ENCODE peak calls at places on chromosomes 1 and 21, in six cellular contexts. T, C, B, E, R and K are unnamed samples.

GRCh38 chr21:44710756-44711326 is 531 bp downstream of the TSPEAR start:
- DNase-seq in T (no peak), C (no peak), B (peak), E (no peak), R (no peak), K (peak)

GRCh38 chr1:114154963-114155322 is 1.3 kb upstream of the SYT6 start:
- DNase-seq in T (no peak), C (no peak), B (peak), E (no peak), R (no peak), K (peak)

GRCh38 chr1:28518745-28519341 is 13.0 kb downstream of the RCC1 start:
- DNase-seq in T (no peak), C (peak), B (no peak), E (no peak), R (no peak), K (peak)

GRCh38 chr1:15617874-15618684 is 821 bp downstream of the DDI2 start:
- DNase-seq in T (peak), C (peak), B (peak), E (no peak), R (no peak), K (peak)

GRCh38 chr21:25961042-25961441 is 209.5 kb downstream of the APP start:
- DNase-seq in T (no peak), C (no peak), B (peak), E (no peak), R (no peak), K (peak)

GRCh38 chr1:109667452-109668122 is at the start of gene GSTM2:
- DNase-seq in T (peak), C (peak), B (peak), E (no peak), R (peak), K (peak)

GRCh38 chr1:151716771-151717631 is at the start of gene CELF3:
- DNase-seq in T (no peak), C (no peak), B (peak), E (no peak), R (no peak), K (peak)

GRCh38 chr1:117077267-117077666 is 17.1 kb downstream of the TTF2 start:
- DNase-seq in T (no peak), C (peak), B (no peak), E (peak), R (no peak), K (no peak)

GRCh38 chr21:25501448-25501847 is 105.8 kb downstream of the MRPL39 start:
- DNase-seq in T (no peak), C (peak), B (no peak), E (no peak), R (no peak), K (no peak)

GRCh38 chr1:148333875-148334338 is 149.2 kb downstream of the PPIAL4G start:
- DNase-seq in T (no peak), C (no peak), B (no peak), E (no peak), R (no peak), K (no peak)

GRCh38 chr1:246104927-246105326 is 402.2 kb downstream of the SMYD3 start:
- DNase-seq in T (no peak), C (no peak), B (no peak), E (no peak), R (no peak), K (no peak)

GRCh38 chr1:226549937-226550670 is 1.5 kb downstream of the STUM start:
- DNase-seq in T (no peak), C (peak), B (peak), E (no peak), R (no peak), K (peak)

GRCh38 chr1:238738942-238739341 is 647.4 kb upstream of the CHRM3 start:
- DNase-seq in T (no peak), C (no peak), B (no peak), E (peak), R (no peak), K (no peak)

GRCh38 chr1:183470147-183470960 is 1.9 kb upstream of the SMG7 start:
- DNase-seq in T (peak), C (peak), B (peak), E (peak), R (peak), K (peak)

GRCh38 chr1:121546830-121547680 is 362.3 kb downstream of the SRGAP2C start:
- DNase-seq in T (no peak), C (no peak), B (no peak), E (peak), R (no peak), K (no peak)

GRCh38 chr1:87612966-87613365 is 284.3 kb downstream of the LMO4 start:
- DNase-seq in T (no peak), C (no peak), B (no peak), E (no peak), R (no peak), K (no peak)

GRCh38 chr1:22745675-22746585 is 35.3 kb downstream of the EPHB2 start:
- DNase-seq in T (no peak), C (no peak), B (no peak), E (no peak), R (no peak), K (no peak)

GRCh38 chr1:12065872-12066271 is 2.8 kb downstream of the TNFRSF8 start:
- DNase-seq in T (no peak), C (no peak), B (no peak), E (no peak), R (no peak), K (no peak)

GRCh38 chr21:17460094-17460493 is 52.7 kb upstream of the CXADR start:
- DNase-seq in T (no peak), C (no peak), B (no peak), E (no peak), R (no peak), K (no peak)

GRCh38 chr1:167332503-167332902 is 111.8 kb downstream of the POU2F1 start:
- DNase-seq in T (no peak), C (no peak), B (no peak), E (no peak), R (no peak), K (no peak)

GRCh38 chr21:31180256-31181088 is 142.2 kb upstream of the KRTAP19-8 start:
- DNase-seq in T (no peak), C (no peak), B (no peak), E (no peak), R (no peak), K (no peak)

GRCh38 chr1:164702664-164703063 is 143.7 kb downstream of the PBX1 start:
- DNase-seq in T (no peak), C (no peak), B (no peak), E (no peak), R (no peak), K (no peak)

GRCh38 chr1:46183119-46183842 is 7.0 kb upstream of the P3R3URF start:
- DNase-seq in T (no peak), C (no peak), B (peak), E (peak), R (no peak), K (peak)

GRCh38 chr1:163171826-163172225 is 30.9 kb downstream of the RGS5 start:
- DNase-seq in T (no peak), C (no peak), B (no peak), E (no peak), R (no peak), K (no peak)

GRCh38 chr1:147627435-147628110 is 42.8 kb downstream of the ACP6 start:
- DNase-seq in T (peak), C (peak), B (peak), E (peak), R (no peak), K (peak)

GRCh38 chr1:54287821-54288220 is 87.9 kb downstream of the MRPL37 start:
- DNase-seq in T (no peak), C (no peak), B (no peak), E (no peak), R (no peak), K (no peak)

GRCh38 chr1:8721681-8722324 is 95.6 kb downstream of the RERE start:
- DNase-seq in T (no peak), C (no peak), B (no peak), E (no peak), R (no peak), K (no peak)

GRCh38 chr1:204065174-204065985 is 7.5 kb upstream of the SOX13 start:
- DNase-seq in T (no peak), C (no peak), B (peak), E (no peak), R (no peak), K (peak)

GRCh38 chr1:181128592-181129497 is 40.3 kb downstream of the IER5 start:
- DNase-seq in T (no peak), C (no peak), B (peak), E (no peak), R (no peak), K (peak)

GRCh38 chr1:4027492-4028138 is 127.5 kb upstream of the C1orf174 start:
- DNase-seq in T (no peak), C (no peak), B (peak), E (no peak), R (no peak), K (no peak)

GRCh38 chr1:161511018-161511755 is 5.9 kb downstream of the FCGR2A start:
- DNase-seq in T (no peak), C (no peak), B (no peak), E (no peak), R (no peak), K (no peak)

GRCh38 chr1:206955476-206956312 is 9.4 kb upstream of the PIGR start:
- DNase-seq in T (no peak), C (no peak), B (no peak), E (no peak), R (no peak), K (peak)

GRCh38 chr21:31837613-31838390 is 35.0 kb upstream of the HUNK start:
- DNase-seq in T (no peak), C (no peak), B (no peak), E (no peak), R (no peak), K (no peak)

GRCh38 chr1:117820096-117820495 is 109.3 kb downstream of the GDAP2 start:
- DNase-seq in T (no peak), C (no peak), B (no peak), E (no peak), R (no peak), K (no peak)

GRCh38 chr1:21273743-21274142 is 16.5 kb downstream of the ECE1 start:
- DNase-seq in T (no peak), C (no peak), B (no peak), E (no peak), R (no peak), K (no peak)

GRCh38 chr1:164223378-164223777 is 335.6 kb upstream of the PBX1 start:
- DNase-seq in T (no peak), C (no peak), B (no peak), E (no peak), R (no peak), K (no peak)

GRCh38 chr21:34886554-34887385 is 162.3 kb downstream of the RUNX1 start:
- DNase-seq in T (no peak), C (peak), B (peak), E (no peak), R (no peak), K (peak)

GRCh38 chr1:9009438-9010366 is 16.5 kb downstream of the SLC2A7 start:
- DNase-seq in T (no peak), C (peak), B (peak), E (no peak), R (no peak), K (peak)

GRCh38 chr1:61627365-61627764 is 97.6 kb downstream of the TM2D1 start:
- DNase-seq in T (no peak), C (no peak), B (no peak), E (no peak), R (no peak), K (no peak)